ENCODE peak calls at places on chromosomes 7 and 10, in ten cellular contexts. B is sigmoid colon, R is coronary artery, C is lower leg skin, N is suprapubic skin, S is astrocyte, L is astrocyte of the spinal cord, X is heart right ventricle, H is RWPE2, Y is fibroblast of lung. Q is an unnamed sample.

GRCh38 chr10:10513067-10513466 is 504.6 kb upstream of the CELF2 start:
- DNase-seq in B (no peak), R (no peak), C (no peak), N (no peak), S (no peak), L (no peak), X (no peak), H (no peak), Y (no peak), Q (no peak)

GRCh38 chr10:88232029-88232895 is 350.9 kb downstream of the RNLS start:
- DNase-seq in B (peak), R (peak), C (peak), N (no peak), S (peak), L (peak), X (peak), H (no peak), Y (peak), Q (peak)

GRCh38 chr7:132494474-132494873 is 81.8 kb downstream of the PLXNA4 start:
- DNase-seq in B (no peak), R (no peak), C (no peak), N (no peak), S (no peak), L (no peak), X (no peak), H (no peak), Y (no peak), Q (no peak)

GRCh38 chr7:144019457-144019856 is 19.3 kb downstream of the OR6B1 start:
- DNase-seq in B (no peak), R (no peak), C (no peak), N (no peak), S (peak), L (peak), X (peak), H (no peak), Y (peak), Q (peak)

GRCh38 chr7:34048445-34048844 is 143.1 kb downstream of the BMPER start:
- DNase-seq in B (no peak), R (no peak), C (no peak), N (no peak), S (no peak), L (no peak), X (no peak), H (no peak), Y (peak), Q (no peak)

GRCh38 chr7:110595694-110596093 is 495.2 kb upstream of the LRRN3 start:
- DNase-seq in B (no peak), R (no peak), C (no peak), N (no peak), S (no peak), L (no peak), X (no peak), H (no peak), Y (no peak), Q (no peak)

GRCh38 chr7:142714375-142714774 is 34.9 kb upstream of the PRSS1 start:
- DNase-seq in B (no peak), R (no peak), C (no peak), N (no peak), S (no peak), L (no peak), X (no peak), H (no peak), Y (no peak), Q (no peak)

GRCh38 chr7:8310876-8311275 is 48.9 kb upstream of the ICA1 start:
- DNase-seq in B (no peak), R (no peak), C (no peak), N (no peak), S (no peak), L (no peak), X (no peak), H (no peak), Y (no peak), Q (no peak)

GRCh38 chr10:122468923-122469781 is 7.8 kb downstream of the HTRA1 start:
- DNase-seq in B (no peak), R (no peak), C (peak), N (peak), S (peak), L (peak), X (no peak), H (no peak), Y (peak), Q (peak)

GRCh38 chr10:14779053-14779649 is 4.5 kb upstream of the FAM107B start:
- DNase-seq in B (no peak), R (no peak), C (no peak), N (no peak), S (peak), L (no peak), X (no peak), H (no peak), Y (peak), Q (peak)

GRCh38 chr10:109899578-109900355 is 23.5 kb downstream of the XPNPEP1 start:
- DNase-seq in B (peak), R (no peak), C (peak), N (no peak), S (peak), L (no peak), X (no peak), H (no peak), Y (peak), Q (peak)

GRCh38 chr10:131653550-131654470 is 247.0 kb upstream of the PPP2R2D start:
- DNase-seq in B (no peak), R (peak), C (no peak), N (no peak), S (no peak), L (no peak), X (no peak), H (peak), Y (no peak), Q (no peak)

GRCh38 chr7:155815332-155816191 is 3.3 kb upstream of the SHH start:
- DNase-seq in B (no peak), R (no peak), C (no peak), N (no peak), S (no peak), L (peak), X (peak), H (peak), Y (peak), Q (peak)

GRCh38 chr7:2342492-2342891 is 12.1 kb upstream of the EIF3B start:
- DNase-seq in B (no peak), R (no peak), C (no peak), N (no peak), S (no peak), L (no peak), X (no peak), H (no peak), Y (no peak), Q (no peak)

GRCh38 chr7:104010052-104010909 is 20.8 kb upstream of the RELN start:
- DNase-seq in B (no peak), R (no peak), C (no peak), N (no peak), S (no peak), L (no peak), X (no peak), H (no peak), Y (no peak), Q (no peak)

GRCh38 chr10:71771821-71772617 is 1.3 kb downstream of the VSIR start:
- DNase-seq in B (peak), R (peak), C (peak), N (peak), S (peak), L (peak), X (peak), H (no peak), Y (peak), Q (peak)

GRCh38 chr10:60480865-60481563 is 91.3 kb upstream of the ANK3 start:
- DNase-seq in B (no peak), R (no peak), C (peak), N (no peak), S (peak), L (peak), X (peak), H (peak), Y (peak), Q (peak)

GRCh38 chr10:105840288-105840770 is 1199.2 kb downstream of the SORCS3 start:
- DNase-seq in B (no peak), R (no peak), C (no peak), N (no peak), S (no peak), L (no peak), X (no peak), H (no peak), Y (peak), Q (no peak)

GRCh38 chr10:114095676-114096331 is 52.1 kb downstream of the ADRB1 start:
- DNase-seq in B (no peak), R (no peak), C (no peak), N (no peak), S (peak), L (no peak), X (no peak), H (no peak), Y (no peak), Q (no peak)

GRCh38 chr7:151630349-151630748 is 110.7 kb upstream of the RHEB start:
- DNase-seq in B (no peak), R (no peak), C (no peak), N (no peak), S (no peak), L (no peak), X (no peak), H (no peak), Y (no peak), Q (no peak)
- H3K4me3 ChIP-seq in B (peak), R (peak), C (no peak), N (no peak), S (peak), L (peak), X (peak), H (peak), Y (peak), Q (peak)

GRCh38 chr7:87876759-87877234 is 504 bp downstream of the DBF4 start:
- DNase-seq in B (peak), R (peak), C (peak), N (peak), S (peak), L (peak), X (peak), H (peak), Y (peak), Q (peak)
- TF ChIP-seq CTCF in B (no peak), R (no peak), C (no peak), N (no peak), S (no peak), L (no peak), X (no peak), H (no peak), Y (no peak), Q (no peak)

DNA sequence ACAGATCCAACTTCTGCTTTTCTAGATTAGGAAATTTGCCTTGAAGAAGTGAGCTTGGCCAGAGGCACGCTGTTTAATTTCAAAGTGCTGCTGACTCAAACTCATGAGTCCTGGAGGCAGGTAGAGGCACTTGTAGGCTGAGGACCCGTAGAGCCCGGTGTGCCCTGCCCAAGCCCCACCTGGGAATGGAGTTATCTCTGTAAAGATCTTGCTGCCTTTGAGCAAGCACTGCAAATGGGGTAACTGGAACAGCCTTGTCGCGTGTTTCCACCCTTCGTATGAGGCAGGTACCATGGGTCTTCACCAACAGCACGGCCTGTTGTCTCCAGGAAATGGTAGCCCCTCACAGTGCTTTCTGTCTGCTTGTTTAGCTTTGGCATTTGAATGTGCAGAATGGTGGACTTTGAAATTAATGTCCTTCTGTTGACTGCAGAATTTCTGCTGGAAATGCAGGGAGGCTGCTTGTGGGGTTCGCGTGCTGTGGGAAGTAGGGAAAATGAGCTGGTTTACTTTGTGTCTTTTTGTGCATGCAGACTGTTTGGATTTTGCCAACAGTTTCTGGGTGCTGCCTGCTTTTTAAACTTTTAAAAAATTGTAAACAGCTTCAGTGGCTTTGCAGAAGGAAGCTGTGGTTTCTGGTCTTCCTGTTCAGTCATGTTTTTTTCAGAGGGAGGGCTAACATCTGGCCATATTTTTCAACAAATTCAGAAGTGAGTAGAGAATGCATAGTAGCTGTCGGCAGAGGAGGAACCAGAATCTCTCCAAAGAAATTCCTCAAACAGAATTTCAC is 27.2 kb downstream of the CCM2 start:
- DNase-seq in B (no peak), R (no peak), C (no peak), N (no peak), S (peak), L (peak), X (no peak), H (no peak), Y (peak), Q (peak)
- H3K4me3 ChIP-seq in B (peak), R (peak), C (no peak), N (peak), S (no peak), L (no peak), X (peak), H (no peak), Y (no peak), Q (no peak)

GRCh38 chr7:46485481-46486065 is 564.5 kb upstream of the IGFBP3 start:
- DNase-seq in B (no peak), R (no peak), C (no peak), N (no peak), S (peak), L (peak), X (no peak), H (no peak), Y (peak), Q (peak)
- TF ChIP-seq CTCF in B (no peak), R (no peak), C (no peak), N (no peak), S (peak), L (peak), X (no peak), H (no peak), Y (no peak), Q (peak)

DNA sequence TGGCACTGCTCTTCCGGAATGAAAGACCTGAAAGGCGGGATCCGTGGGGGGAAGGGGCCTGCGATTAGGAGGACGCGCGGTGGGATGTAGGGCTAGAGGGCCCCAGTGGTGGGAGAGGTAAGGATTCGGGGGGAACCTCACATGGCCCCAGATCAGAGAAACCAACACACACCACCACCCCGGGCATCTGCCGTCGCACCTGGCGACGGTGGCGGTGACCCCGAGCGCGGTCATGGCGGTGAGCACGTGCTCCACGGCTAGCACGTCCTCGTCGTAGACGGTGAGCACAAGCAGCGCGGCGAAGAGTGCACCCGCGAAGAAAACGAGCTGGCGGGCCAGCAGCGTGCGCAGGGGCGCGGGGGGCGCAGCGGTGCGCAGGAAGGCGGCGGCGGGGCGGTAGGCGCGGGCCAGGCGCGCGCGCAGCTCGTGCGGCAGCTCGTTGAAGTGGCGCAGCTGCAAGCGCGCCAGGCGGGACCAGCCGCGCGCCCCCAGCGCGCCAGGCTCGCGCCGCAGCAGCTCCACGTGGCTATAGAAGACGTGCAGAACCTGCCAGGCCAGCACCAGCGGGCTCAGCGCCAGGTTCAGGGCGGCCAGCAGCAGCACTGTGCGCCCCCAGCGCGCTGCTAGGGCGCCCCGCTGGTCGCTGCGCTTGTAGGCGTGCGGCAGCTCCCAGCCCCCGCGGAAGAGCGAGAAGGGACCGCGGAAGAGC is 5.7 kb downstream of the ATG9B start:
- DNase-seq in B (no peak), R (no peak), C (no peak), N (no peak), S (no peak), L (peak), X (no peak), H (peak), Y (peak), Q (no peak)
- H3K4me3 ChIP-seq in B (peak), R (peak), C (no peak), N (peak), S (peak), L (no peak), X (peak), H (no peak), Y (no peak), Q (peak)

DNA sequence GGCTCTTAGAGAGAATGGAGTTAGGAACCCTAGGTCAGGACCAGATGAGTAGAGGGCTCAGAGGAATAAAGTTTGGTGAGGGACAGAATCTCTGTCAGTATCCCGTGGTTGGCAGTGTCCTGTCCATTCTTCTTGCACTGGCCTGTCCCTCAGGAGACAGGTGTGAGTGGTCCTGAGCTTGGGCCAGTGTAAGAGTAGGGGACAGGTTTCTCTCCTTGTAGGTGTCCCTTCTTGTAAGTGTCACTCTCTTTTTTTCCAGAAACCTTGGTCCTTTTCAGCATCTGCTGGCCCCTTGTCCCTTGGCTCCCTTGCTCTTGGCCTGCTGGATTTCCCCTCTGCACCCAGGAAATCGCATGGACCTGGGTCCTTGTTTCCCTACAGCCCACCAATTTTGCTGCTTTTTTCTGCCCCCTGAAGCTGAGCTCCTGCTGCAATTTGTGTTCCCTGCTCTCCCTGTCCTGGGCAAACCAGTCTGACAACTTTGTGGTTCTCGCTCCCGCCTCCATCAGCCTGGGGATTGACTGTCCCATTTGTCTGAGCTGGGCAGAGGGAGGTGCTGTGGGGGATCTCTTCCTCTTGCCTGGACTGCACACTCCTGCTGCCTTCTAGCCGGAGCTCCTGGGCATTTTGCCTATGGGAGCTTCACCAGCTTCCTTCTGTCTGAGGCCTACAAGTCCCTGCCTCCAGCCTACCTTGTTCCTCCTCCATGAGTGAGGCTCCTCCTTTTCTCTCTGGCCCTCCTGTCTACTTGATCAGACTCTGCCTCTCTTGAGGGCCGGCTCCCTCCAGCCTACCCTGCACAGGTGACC is 6.5 kb downstream of the TSPAN14 start:
- DNase-seq in B (peak), R (no peak), C (peak), N (no peak), S (peak), L (peak), X (no peak), H (peak), Y (peak), Q (peak)
- TF ChIP-seq CTCF in B (no peak), R (no peak), C (no peak), N (no peak), S (no peak), L (no peak), X (no peak), H (peak), Y (no peak), Q (no peak)

Q was measured in cardiac fibroblast.